ENCODE peak calls at places on chromosomes 13 and 19, in ten cellular contexts. One of them, this sample, is unnamed.

GRCh38 chr19:33434886-33435705 is 61.6 kb downstream of the CEBPG start:
- DNase-seq in D721Med: no peak
- DNase-seq in nucleus accumbens: no peak
- DNase-seq in left kidney: peak
- DNase-seq in fibroblast of the aortic adventitia: no peak
- DNase-seq in fibroblast of pulmonary artery: peak
- DNase-seq in EL: peak
- DNase-seq in caudate nucleus: no peak
- DNase-seq in EH: peak
- DNase-seq in pancreas: peak
- DNase-seq in this sample: no peak

GRCh38 chr13:34654203-34654602 is 287.9 kb upstream of the NBEA start:
- DNase-seq in D721Med: no peak
- DNase-seq in nucleus accumbens: no peak
- DNase-seq in left kidney: no peak
- DNase-seq in fibroblast of the aortic adventitia: no peak
- DNase-seq in fibroblast of pulmonary artery: no peak
- DNase-seq in EL: no peak
- DNase-seq in caudate nucleus: no peak
- DNase-seq in EH: peak
- DNase-seq in pancreas: no peak
- DNase-seq in this sample: no peak

GRCh38 chr13:87981416-87981815 is 310.2 kb downstream of the SLITRK5 start:
- DNase-seq in D721Med: no peak
- DNase-seq in nucleus accumbens: no peak
- DNase-seq in left kidney: no peak
- DNase-seq in fibroblast of the aortic adventitia: no peak
- DNase-seq in fibroblast of pulmonary artery: no peak
- DNase-seq in EL: no peak
- DNase-seq in caudate nucleus: no peak
- DNase-seq in EH: no peak
- DNase-seq in pancreas: no peak
- DNase-seq in this sample: no peak

GRCh38 chr13:100399455-100399854 is 189.1 kb downstream of the GGACT start:
- DNase-seq in D721Med: no peak
- DNase-seq in nucleus accumbens: no peak
- DNase-seq in left kidney: no peak
- DNase-seq in fibroblast of the aortic adventitia: no peak
- DNase-seq in fibroblast of pulmonary artery: no peak
- DNase-seq in EL: no peak
- DNase-seq in caudate nucleus: no peak
- DNase-seq in EH: no peak
- DNase-seq in pancreas: no peak
- DNase-seq in this sample: no peak

GRCh38 chr19:7610491-7611240 is 15.0 kb downstream of the CAMSAP3 start:
- DNase-seq in D721Med: no peak
- DNase-seq in nucleus accumbens: no peak
- DNase-seq in left kidney: no peak
- DNase-seq in fibroblast of the aortic adventitia: no peak
- DNase-seq in fibroblast of pulmonary artery: no peak
- DNase-seq in EL: no peak
- DNase-seq in caudate nucleus: no peak
- DNase-seq in EH: no peak
- DNase-seq in pancreas: no peak
- DNase-seq in this sample: no peak

GRCh38 chr13:110685305-110685704 is 20.6 kb downstream of the CARS2 start:
- DNase-seq in D721Med: no peak
- DNase-seq in nucleus accumbens: no peak
- DNase-seq in left kidney: no peak
- DNase-seq in fibroblast of the aortic adventitia: no peak
- DNase-seq in fibroblast of pulmonary artery: no peak
- DNase-seq in EL: peak
- DNase-seq in caudate nucleus: no peak
- DNase-seq in EH: peak
- DNase-seq in pancreas: no peak
- DNase-seq in this sample: no peak

GRCh38 chr19:16330368-16330801 is 5.8 kb downstream of the KLF2 start:
- DNase-seq in D721Med: no peak
- DNase-seq in nucleus accumbens: peak
- DNase-seq in left kidney: no peak
- DNase-seq in fibroblast of the aortic adventitia: peak
- DNase-seq in fibroblast of pulmonary artery: peak
- DNase-seq in EL: peak
- DNase-seq in caudate nucleus: no peak
- DNase-seq in EH: peak
- DNase-seq in pancreas: peak
- DNase-seq in this sample: no peak

GRCh38 chr13:33080962-33081655 is 64.9 kb downstream of the KL start:
- DNase-seq in D721Med: no peak
- DNase-seq in nucleus accumbens: no peak
- DNase-seq in left kidney: no peak
- DNase-seq in fibroblast of the aortic adventitia: peak
- DNase-seq in fibroblast of pulmonary artery: peak
- DNase-seq in EL: no peak
- DNase-seq in caudate nucleus: no peak
- DNase-seq in EH: no peak
- DNase-seq in pancreas: no peak
- DNase-seq in this sample: no peak

GRCh38 chr13:92769064-92769463 is 457.5 kb upstream of the GPC6 start:
- DNase-seq in D721Med: no peak
- DNase-seq in nucleus accumbens: no peak
- DNase-seq in left kidney: no peak
- DNase-seq in fibroblast of the aortic adventitia: peak
- DNase-seq in fibroblast of pulmonary artery: peak
- DNase-seq in EL: peak
- DNase-seq in caudate nucleus: no peak
- DNase-seq in EH: no peak
- DNase-seq in pancreas: no peak
- DNase-seq in this sample: no peak

GRCh38 chr19:6042776-6043726 is 65.1 kb upstream of the RANBP3 start:
- DNase-seq in D721Med: no peak
- DNase-seq in nucleus accumbens: no peak
- DNase-seq in left kidney: no peak
- DNase-seq in fibroblast of the aortic adventitia: no peak
- DNase-seq in fibroblast of pulmonary artery: no peak
- DNase-seq in EL: no peak
- DNase-seq in caudate nucleus: no peak
- DNase-seq in EH: no peak
- DNase-seq in pancreas: no peak
- DNase-seq in this sample: peak

GRCh38 chr13:112065867-112066623 is 904 bp upstream of the SOX1 start:
- DNase-seq in D721Med: no peak
- DNase-seq in nucleus accumbens: no peak
- DNase-seq in left kidney: no peak
- DNase-seq in fibroblast of the aortic adventitia: no peak
- DNase-seq in fibroblast of pulmonary artery: no peak
- DNase-seq in EL: no peak
- DNase-seq in caudate nucleus: no peak
- DNase-seq in EH: no peak
- DNase-seq in pancreas: no peak
- DNase-seq in this sample: no peak

GRCh38 chr19:55563261-55563690 is 17.4 kb downstream of the ZNF579 start:
- DNase-seq in D721Med: no peak
- DNase-seq in nucleus accumbens: no peak
- DNase-seq in left kidney: peak
- DNase-seq in fibroblast of the aortic adventitia: peak
- DNase-seq in fibroblast of pulmonary artery: peak
- DNase-seq in EL: no peak
- DNase-seq in caudate nucleus: no peak
- DNase-seq in EH: peak
- DNase-seq in pancreas: no peak
- DNase-seq in this sample: peak

GRCh38 chr13:29923554-29924481 is 73.4 kb upstream of the UBL3 start:
- DNase-seq in D721Med: no peak
- DNase-seq in nucleus accumbens: no peak
- DNase-seq in left kidney: peak
- DNase-seq in fibroblast of the aortic adventitia: peak
- DNase-seq in fibroblast of pulmonary artery: peak
- DNase-seq in EL: peak
- DNase-seq in caudate nucleus: no peak
- DNase-seq in EH: peak
- DNase-seq in pancreas: peak
- DNase-seq in this sample: no peak

GRCh38 chr13:110618780-110619179 is 3.4 kb downstream of the NAXD start:
- DNase-seq in D721Med: no peak
- DNase-seq in nucleus accumbens: no peak
- DNase-seq in left kidney: no peak
- DNase-seq in fibroblast of the aortic adventitia: no peak
- DNase-seq in fibroblast of pulmonary artery: no peak
- DNase-seq in EL: no peak
- DNase-seq in caudate nucleus: no peak
- DNase-seq in EH: no peak
- DNase-seq in pancreas: no peak
- DNase-seq in this sample: no peak

GRCh38 chr13:94433055-94433947 is 46.2 kb downstream of the DCT start:
- DNase-seq in D721Med: peak
- DNase-seq in nucleus accumbens: no peak
- DNase-seq in left kidney: peak
- DNase-seq in fibroblast of the aortic adventitia: no peak
- DNase-seq in fibroblast of pulmonary artery: peak
- DNase-seq in EL: no peak
- DNase-seq in caudate nucleus: peak
- DNase-seq in EH: no peak
- DNase-seq in pancreas: no peak
- DNase-seq in this sample: no peak

GRCh38 chr19:54457773-54458647 is 5.6 kb downstream of the LENG9 start:
- DNase-seq in D721Med: no peak
- DNase-seq in nucleus accumbens: no peak
- DNase-seq in left kidney: no peak
- DNase-seq in fibroblast of the aortic adventitia: no peak
- DNase-seq in fibroblast of pulmonary artery: no peak
- DNase-seq in EL: no peak
- DNase-seq in caudate nucleus: no peak
- DNase-seq in EH: no peak
- DNase-seq in pancreas: no peak
- DNase-seq in this sample: no peak

GRCh38 chr19:30425885-30426838 is 54.0 kb downstream of the ZNF536 start:
- DNase-seq in D721Med: no peak
- DNase-seq in nucleus accumbens: no peak
- DNase-seq in left kidney: peak
- DNase-seq in fibroblast of the aortic adventitia: no peak
- DNase-seq in fibroblast of pulmonary artery: no peak
- DNase-seq in EL: no peak
- DNase-seq in caudate nucleus: no peak
- DNase-seq in EH: no peak
- DNase-seq in pancreas: no peak
- DNase-seq in this sample: no peak

GRCh38 chr13:26786651-26787295 is 26.2 kb upstream of the GPR12 start:
- DNase-seq in D721Med: no peak
- DNase-seq in nucleus accumbens: no peak
- DNase-seq in left kidney: no peak
- DNase-seq in fibroblast of the aortic adventitia: no peak
- DNase-seq in fibroblast of pulmonary artery: no peak
- DNase-seq in EL: no peak
- DNase-seq in caudate nucleus: no peak
- DNase-seq in EH: no peak
- DNase-seq in pancreas: no peak
- DNase-seq in this sample: no peak

GRCh38 chr13:48749144-48749543 is 95.4 kb downstream of the CYSLTR2 start:
- DNase-seq in D721Med: no peak
- DNase-seq in nucleus accumbens: no peak
- DNase-seq in left kidney: no peak
- DNase-seq in fibroblast of the aortic adventitia: peak
- DNase-seq in fibroblast of pulmonary artery: peak
- DNase-seq in EL: peak
- DNase-seq in caudate nucleus: no peak
- DNase-seq in EH: peak
- DNase-seq in pancreas: no peak
- DNase-seq in this sample: no peak

GRCh38 chr13:109331898-109332297 is 454.5 kb downstream of the IRS2 start:
- DNase-seq in D721Med: no peak
- DNase-seq in nucleus accumbens: no peak
- DNase-seq in left kidney: peak
- DNase-seq in fibroblast of the aortic adventitia: peak
- DNase-seq in fibroblast of pulmonary artery: peak
- DNase-seq in EL: peak
- DNase-seq in caudate nucleus: no peak
- DNase-seq in EH: peak
- DNase-seq in pancreas: no peak
- DNase-seq in this sample: no peak

GRCh38 chr19:40621283-40621682 is 20.1 kb downstream of the LTBP4 start:
- DNase-seq in D721Med: no peak
- DNase-seq in nucleus accumbens: no peak
- DNase-seq in left kidney: no peak
- DNase-seq in fibroblast of the aortic adventitia: no peak
- DNase-seq in fibroblast of pulmonary artery: no peak
- DNase-seq in EL: no peak
- DNase-seq in caudate nucleus: no peak
- DNase-seq in EH: no peak
- DNase-seq in pancreas: no peak
- DNase-seq in this sample: no peak

GRCh38 chr13:73809561-73809960 is 324.6 kb downstream of the KLF12 start:
- DNase-seq in D721Med: no peak
- DNase-seq in nucleus accumbens: no peak
- DNase-seq in left kidney: no peak
- DNase-seq in fibroblast of the aortic adventitia: peak
- DNase-seq in fibroblast of pulmonary artery: peak
- DNase-seq in EL: peak
- DNase-seq in caudate nucleus: no peak
- DNase-seq in EH: peak
- DNase-seq in pancreas: no peak
- DNase-seq in this sample: no peak

GRCh38 chr13:72204291-72204690 is 337.3 kb upstream of the DACH1 start:
- DNase-seq in D721Med: no peak
- DNase-seq in nucleus accumbens: no peak
- DNase-seq in left kidney: no peak
- DNase-seq in fibroblast of the aortic adventitia: peak
- DNase-seq in fibroblast of pulmonary artery: peak
- DNase-seq in EL: peak
- DNase-seq in caudate nucleus: no peak
- DNase-seq in EH: peak
- DNase-seq in pancreas: no peak
- DNase-seq in this sample: no peak

GRCh38 chr19:39823693-39824092 is 10.3 kb downstream of the DYRK1B start:
- DNase-seq in D721Med: no peak
- DNase-seq in nucleus accumbens: no peak
- DNase-seq in left kidney: peak
- DNase-seq in fibroblast of the aortic adventitia: peak
- DNase-seq in fibroblast of pulmonary artery: no peak
- DNase-seq in EL: no peak
- DNase-seq in caudate nucleus: no peak
- DNase-seq in EH: no peak
- DNase-seq in pancreas: no peak
- DNase-seq in this sample: no peak

GRCh38 chr13:81393686-81394085 is 1052.8 kb upstream of the SPRY2 start:
- DNase-seq in D721Med: no peak
- DNase-seq in nucleus accumbens: no peak
- DNase-seq in left kidney: peak
- DNase-seq in fibroblast of the aortic adventitia: no peak
- DNase-seq in fibroblast of pulmonary artery: no peak
- DNase-seq in EL: no peak
- DNase-seq in caudate nucleus: no peak
- DNase-seq in EH: no peak
- DNase-seq in pancreas: no peak
- DNase-seq in this sample: no peak

GRCh38 chr13:32115069-32115468 is 83.5 kb downstream of the FRY start:
- DNase-seq in D721Med: no peak
- DNase-seq in nucleus accumbens: no peak
- DNase-seq in left kidney: no peak
- DNase-seq in fibroblast of the aortic adventitia: no peak
- DNase-seq in fibroblast of pulmonary artery: no peak
- DNase-seq in EL: no peak
- DNase-seq in caudate nucleus: no peak
- DNase-seq in EH: no peak
- DNase-seq in pancreas: no peak
- DNase-seq in this sample: no peak

GRCh38 chr19:32339988-32340874 is 5.2 kb upstream of the ZNF507 start:
- DNase-seq in D721Med: peak
- DNase-seq in nucleus accumbens: peak
- DNase-seq in left kidney: peak
- DNase-seq in fibroblast of the aortic adventitia: peak
- DNase-seq in fibroblast of pulmonary artery: peak
- DNase-seq in EL: peak
- DNase-seq in caudate nucleus: peak
- DNase-seq in EH: peak
- DNase-seq in pancreas: peak
- DNase-seq in this sample: peak

GRCh38 chr13:30504081-30504480 is 38.3 kb upstream of the HMGB1 start:
- DNase-seq in D721Med: no peak
- DNase-seq in nucleus accumbens: no peak
- DNase-seq in left kidney: no peak
- DNase-seq in fibroblast of the aortic adventitia: peak
- DNase-seq in fibroblast of pulmonary artery: peak
- DNase-seq in EL: no peak
- DNase-seq in caudate nucleus: no peak
- DNase-seq in EH: no peak
- DNase-seq in pancreas: no peak
- DNase-seq in this sample: no peak